ENCODE peak calls at places on chromosomes 13 and 19, in eight cellular contexts. S, G, K, Y, J, W, Q and H are unnamed samples.

GRCh38 chr13:28851422-28851821 is 31.3 kb downstream of the MTUS2 start:
- DNase-seq in S (no peak), G (no peak), K (no peak), Y (no peak), J (no peak), W (no peak), Q (no peak), H (no peak)

GRCh38 chr19:40567040-40567749 is 9.5 kb upstream of the SHKBP1 start:
- DNase-seq in S (no peak), G (no peak), K (no peak), Y (no peak), J (no peak), W (no peak), Q (no peak), H (no peak)

GRCh38 chr13:114146629-114147028 is 14.2 kb upstream of the RASA3 start:
- DNase-seq in S (no peak), G (no peak), K (peak; percentile 22), Y (no peak), J (peak; percentile 79), W (no peak), Q (no peak), H (no peak)

GRCh38 chr13:22926176-22927007 is 254.4 kb upstream of the SGCG start:
- DNase-seq in S (peak; percentile 31), G (no peak), K (no peak), Y (no peak), J (peak; percentile 92), W (no peak), Q (no peak), H (no peak)

GRCh38 chr13:24005711-24006281 is 108.5 kb upstream of the C1QTNF9B start:
- DNase-seq in S (no peak), G (no peak), K (no peak), Y (no peak), J (no peak), W (no peak), Q (no peak), H (no peak)

GRCh38 chr19:30664358-30665058 is 292.3 kb downstream of the ZNF536 start:
- DNase-seq in S (peak; percentile 5), G (peak; percentile 60), K (no peak), Y (no peak), J (peak; percentile 69), W (no peak), Q (peak; percentile 92), H (no peak)

GRCh38 chr19:10552596-10553053 is 8.9 kb downstream of the ATG4D start:
- DNase-seq in S (peak; percentile 39), G (peak; percentile 60), K (no peak), Y (no peak), J (peak; percentile 91), W (no peak), Q (no peak), H (peak; percentile 85)

GRCh38 chr19:41821003-41821735 is 23.3 kb downstream of the LYPD4 start:
- DNase-seq in S (peak; percentile 26), G (peak; percentile 73), K (no peak), Y (no peak), J (peak; percentile 84), W (no peak), Q (peak; percentile 27), H (peak; percentile 45)

GRCh38 chr13:88824218-88824617 is 1153.0 kb downstream of the SLITRK5 start:
- DNase-seq in S (no peak), G (no peak), K (no peak), Y (no peak), J (no peak), W (no peak), Q (no peak), H (no peak)

GRCh38 chr13:49995535-49996165 is 1.2 kb upstream of the TRIM13 start:
- DNase-seq in S (peak; percentile 39), G (no peak), K (no peak), Y (no peak), J (no peak), W (no peak), Q (no peak), H (no peak)

GRCh38 chr13:75705395-75705794 is 69.3 kb downstream of the LMO7 start:
- DNase-seq in S (peak; percentile 65), G (no peak), K (no peak), Y (no peak), J (no peak), W (no peak), Q (no peak), H (no peak)

GRCh38 chr19:34452671-34453253 is 24.6 kb downstream of the UBA2 start:
- DNase-seq in S (no peak), G (no peak), K (no peak), Y (no peak), J (no peak), W (no peak), Q (no peak), H (no peak)

GRCh38 chr19:1847684-1848398 is 442 bp downstream of the REXO1 start:
- DNase-seq in S (peak; percentile 66), G (peak; percentile 38), K (no peak), Y (no peak), J (peak; percentile 80), W (no peak), Q (no peak), H (no peak)

GRCh38 chr13:48491423-48492122 is 41.3 kb downstream of the RCBTB2 start:
- DNase-seq in S (no peak), G (no peak), K (no peak), Y (no peak), J (no peak), W (no peak), Q (no peak), H (no peak)

GRCh38 chr13:20232556-20233277 is 598 bp upstream of the GJB6 start:
- DNase-seq in S (no peak), G (no peak), K (no peak), Y (no peak), J (no peak), W (no peak), Q (no peak), H (no peak)
- H3K4me3 ChIP-seq in S (no peak overlapping the region), G (peak overlapping the region; percentile 25), K (peak overlapping the region; percentile 50), Y (no peak overlapping the region), J (no peak overlapping the region), W (peak overlapping the region; percentile 74), Q (peak overlapping the region; percentile 48), H (no peak overlapping the region)

DNA sequence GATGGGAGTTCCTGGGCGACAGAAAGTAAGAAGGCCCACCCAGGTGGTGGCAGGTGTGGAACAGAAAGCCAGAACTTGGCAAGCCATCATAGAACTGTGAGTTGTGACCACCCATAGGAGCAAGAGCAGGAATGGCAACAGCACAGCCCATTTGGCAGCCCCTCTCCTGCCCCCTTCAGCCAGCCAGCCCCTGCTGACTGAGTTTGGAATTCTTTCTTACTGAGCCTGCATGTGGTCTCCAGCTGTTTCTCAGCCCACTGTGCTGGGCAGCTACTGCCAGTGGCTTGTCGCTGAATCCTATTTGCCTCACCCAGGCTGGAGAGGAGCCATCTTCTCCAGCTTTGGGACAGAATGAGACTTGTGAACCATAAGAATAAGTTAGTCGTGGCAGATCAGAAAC is 28.3 kb downstream of the CNMD start:
- DNase-seq in S (no peak), G (no peak), K (no peak), Y (no peak), J (peak; percentile 79), W (no peak), Q (no peak), H (no peak)
- H3K4me3 ChIP-seq in S (no peak overlapping the region), G (no peak overlapping the region), K (no peak overlapping the region), Y (no peak overlapping the region), J (no peak overlapping the region), W (no peak overlapping the region), Q (no peak overlapping the region), H (no peak overlapping the region)

GRCh38 chr19:5024282-5024681 is 55.4 kb downstream of the KDM4B start:
- DNase-seq in S (no peak), G (no peak), K (no peak), Y (no peak), J (no peak), W (no peak), Q (no peak), H (no peak)

GRCh38 chr19:5030136-5030820 is 61.4 kb downstream of the KDM4B start:
- DNase-seq in S (no peak), G (no peak), K (no peak), Y (no peak), J (no peak), W (no peak), Q (no peak), H (no peak)

GRCh38 chr19:5028229-5028886 is 59.4 kb downstream of the KDM4B start:
- DNase-seq in S (no peak), G (no peak), K (no peak), Y (no peak), J (no peak), W (no peak), Q (no peak), H (no peak)

GRCh38 chr19:5025027-5025426 is 56.1 kb downstream of the KDM4B start:
- DNase-seq in S (no peak), G (no peak), K (no peak), Y (no peak), J (no peak), W (no peak), Q (no peak), H (no peak)

DNA sequence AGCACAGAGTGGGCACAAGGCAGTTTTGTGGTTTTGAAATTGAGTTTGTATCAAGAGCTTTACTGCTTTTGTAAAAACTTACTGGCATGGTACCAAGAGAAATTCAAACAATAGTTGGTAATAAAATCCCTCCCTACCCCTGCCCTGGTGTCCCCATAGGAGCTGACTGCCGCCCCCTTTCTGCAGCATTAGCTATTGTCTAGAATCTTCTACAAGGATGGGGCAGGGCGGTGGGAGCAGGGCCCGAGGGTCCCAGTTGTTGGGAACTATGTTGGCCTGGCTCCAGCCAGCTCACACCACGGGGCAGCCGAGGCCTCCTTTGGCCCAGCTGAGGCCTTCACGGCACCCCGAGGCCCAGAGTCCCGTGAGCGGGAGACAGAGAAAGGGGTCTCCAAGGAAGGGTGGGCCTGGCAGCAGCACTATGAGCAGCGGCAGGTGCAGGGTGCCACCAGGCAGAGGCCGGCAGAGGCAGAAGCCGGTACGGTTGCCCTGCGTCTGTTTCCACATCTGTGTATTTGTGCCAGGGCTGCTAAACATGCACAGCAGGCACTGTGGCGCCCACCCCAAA is 57.9 kb downstream of the KDM4B start:
- DNase-seq in S (peak; percentile 27), G (no peak), K (no peak), Y (no peak), J (no peak), W (no peak), Q (no peak), H (no peak)
- H3K4me3 ChIP-seq in S (no peak overlapping the region), G (no peak overlapping the region), K (no peak overlapping the region), Y (no peak overlapping the region), J (no peak overlapping the region), W (no peak overlapping the region), Q (no peak overlapping the region), H (no peak overlapping the region)

DNA sequence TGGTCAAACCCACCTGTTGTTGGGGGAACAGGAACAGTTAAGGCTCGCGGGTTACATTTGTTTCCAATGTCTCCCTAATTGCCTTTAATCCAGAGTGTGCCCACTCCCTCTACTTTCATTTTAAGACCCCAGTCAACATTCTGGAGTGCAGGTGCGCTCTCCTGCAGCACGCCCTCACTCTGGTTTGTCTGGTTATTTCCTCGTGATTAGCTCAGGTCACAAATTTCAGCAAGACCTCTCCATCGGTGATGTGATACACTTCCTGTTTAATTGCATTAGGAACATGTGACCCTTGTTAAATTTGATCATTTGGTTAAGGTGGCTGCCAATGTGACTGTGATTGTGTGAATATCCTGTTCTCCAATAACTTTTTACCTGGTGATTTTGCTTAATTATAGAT is 53.0 kb downstream of the TEX29 start:
- DNase-seq in S (no peak), G (no peak), K (no peak), Y (no peak), J (no peak), W (no peak), Q (no peak), H (no peak)
- H3K4me3 ChIP-seq in S (no peak overlapping the region), G (no peak overlapping the region), K (no peak overlapping the region), Y (no peak overlapping the region), J (no peak overlapping the region), W (no peak overlapping the region), Q (no peak overlapping the region), H (peak overlapping the region; percentile 21)

GRCh38 chr19:49441960-49442350 is 628 bp upstream of the SLC17A7 start:
- DNase-seq in S (no peak), G (no peak), K (no peak), Y (no peak), J (no peak), W (no peak), Q (no peak), H (no peak)
- H3K4me3 ChIP-seq in S (no peak overlapping the region), G (peak overlapping the region; percentile 68), K (no peak overlapping the region), Y (no peak overlapping the region), J (peak overlapping the region; percentile 56), W (peak overlapping the region; percentile 85), Q (no peak overlapping the region), H (no peak overlapping the region)